ENCODE peak calls at places on chromosome 3, in nine cellular contexts. I is coronary artery, G is esophagus squamous epithelium, V is bronchial epithelial cell, O is foreskin fibroblast, N is cardiac fibroblast, R is GM20000, D is body of pancreas, A is neural crest cell. H is an unnamed sample.

GRCh38 chr3:128999104-128999503 is 2.0 kb upstream of the EFCC1 start:
- DNase-seq in R (no peak), V (no peak), A (peak), O (no peak), I (no peak), G (no peak), D (no peak), N (no peak), H (no peak)

GRCh38 chr3:56593455-56594158 is 36.6 kb downstream of the CCDC66 start:
- DNase-seq in A (no peak), O (no peak), N (no peak), V (peak), D (no peak), R (no peak), G (no peak), I (no peak), H (peak)

GRCh38 chr3:119690043-119690656 is 12.7 kb upstream of the CFAP91 start:
- DNase-seq in I (no peak), A (no peak), O (peak), D (no peak), N (peak), R (no peak), V (peak), G (no peak), H (no peak)

GRCh38 chr3:172048599-172048998 is 9.2 kb downstream of the FNDC3B start:
- DNase-seq in O (no peak), V (no peak), I (no peak), A (no peak), D (no peak), N (no peak), G (no peak), R (no peak), H (no peak)

GRCh38 chr3:57557088-57557537 is 1.0 kb downstream of the PDE12 start:
- DNase-seq in A (no peak), G (no peak), D (peak), I (no peak), N (peak), R (peak), V (peak), O (peak), H (peak)

GRCh38 chr3:181025204-181025603 is 35.7 kb upstream of the DNAJC19 start:
- DNase-seq in I (no peak), V (no peak), G (no peak), R (no peak), O (no peak), A (no peak), N (no peak), D (no peak), H (no peak)

GRCh38 chr3:120324185-120324584 is 25.0 kb downstream of the LRRC58 start:
- DNase-seq in R (no peak), N (peak), G (no peak), D (no peak), I (no peak), A (no peak), V (peak), O (peak), H (no peak)

GRCh38 chr3:98655666-98656065 is 62.3 kb upstream of the CPOX start:
- DNase-seq in G (no peak), R (no peak), N (peak), V (peak), O (peak), I (no peak), D (no peak), A (no peak), H (no peak)

GRCh38 chr3:147934316-147935188 is 525.4 kb downstream of the ZIC1 start:
- DNase-seq in N (no peak), A (no peak), V (no peak), R (no peak), I (no peak), G (no peak), O (no peak), D (no peak), H (no peak)

GRCh38 chr3:12954891-12955650 is 113.7 kb upstream of the RPL32 start:
- DNase-seq in N (peak), D (peak), R (no peak), G (no peak), O (peak), I (peak), V (peak), A (no peak), H (no peak)

GRCh38 chr3:21326704-21327103 is 424.3 kb downstream of the ZNF385D start:
- DNase-seq in G (no peak), D (no peak), O (peak), N (peak), A (no peak), I (no peak), V (peak), R (no peak), H (no peak)

GRCh38 chr3:68441054-68441453 is 491.3 kb downstream of the TAFA4 start:
- DNase-seq in V (no peak), G (no peak), N (no peak), I (no peak), O (no peak), A (no peak), D (no peak), R (no peak), H (no peak)

GRCh38 chr3:177478170-177478859 is 281.0 kb upstream of the TBL1XR1 start:
- DNase-seq in A (no peak), O (peak), I (peak), V (peak), D (peak), R (no peak), G (no peak), N (peak), H (no peak)

GRCh38 chr3:100437879-100438622 is 36.7 kb downstream of the LNP1 start:
- DNase-seq in G (no peak), V (peak), N (no peak), D (peak), A (no peak), R (no peak), O (no peak), I (no peak), H (no peak)

GRCh38 chr3:98809561-98809960 is 46.4 kb downstream of the ST3GAL6 start:
- DNase-seq in G (no peak), R (peak), I (no peak), N (no peak), V (no peak), A (no peak), O (no peak), D (no peak), H (no peak)

GRCh38 chr3:1091276-1091675 is 1.5 kb upstream of the CNTN6 start:
- DNase-seq in A (no peak), G (no peak), D (no peak), O (no peak), I (no peak), N (no peak), V (no peak), R (no peak), H (no peak)

GRCh38 chr3:4994823-4995499 is 15.7 kb downstream of the BHLHE40 start:
- DNase-seq in R (no peak), N (peak), A (no peak), O (peak), D (peak), V (peak), I (peak), G (no peak), H (no peak)

GRCh38 chr3:162641317-162641716 is 1144.7 kb downstream of the OTOL1 start:
- DNase-seq in R (no peak), I (no peak), D (no peak), O (no peak), G (no peak), A (no peak), V (no peak), N (no peak), H (no peak)

GRCh38 chr3:38738630-38739395 is 77.2 kb downstream of the SCN10A start:
- DNase-seq in R (peak), I (no peak), V (peak), N (peak), D (peak), O (peak), G (no peak), A (peak), H (peak)

GRCh38 chr3:188646592-188646991 is 492.6 kb downstream of the LPP start:
- DNase-seq in R (no peak), N (peak), V (no peak), A (no peak), O (peak), I (no peak), G (no peak), D (no peak), H (peak)

GRCh38 chr3:78912217-78912616 is 855.6 kb downstream of the ROBO1 start:
- DNase-seq in I (no peak), R (no peak), G (no peak), N (no peak), V (no peak), D (no peak), O (no peak), A (no peak), H (no peak)

GRCh38 chr3:51619983-51620382 is 51.1 kb upstream of the TEX264 start:
- DNase-seq in G (no peak), V (no peak), D (no peak), I (no peak), A (no peak), O (no peak), N (no peak), R (no peak), H (no peak)

GRCh38 chr3:193768069-193768391 is 175.0 kb downstream of the OPA1 start:
- DNase-seq in I (no peak), R (no peak), N (peak), G (no peak), D (no peak), O (peak), V (peak), A (no peak), H (no peak)
- TF ChIP-seq CTCF in I (no peak), R (no peak), N (no peak), G (no peak), D (no peak), O (no peak), V (no peak), A (no peak), H (no peak)

GRCh38 chr3:29912600-29913288 is 631.9 kb downstream of the RBMS3 start:
- DNase-seq in N (no peak), V (no peak), R (no peak), A (no peak), G (no peak), D (no peak), O (no peak), I (no peak), H (no peak)
- TF ChIP-seq CTCF in N (no peak), V (no peak), R (no peak), A (no peak), G (no peak), D (no peak), O (no peak), I (no peak), H (no peak)

GRCh38 chr3:160486459-160486869 is 36.9 kb upstream of the TRIM59 start:
- DNase-seq in R (no peak), I (no peak), G (no peak), N (peak), A (no peak), O (peak), D (no peak), V (peak), H (peak)
- TF ChIP-seq CTCF in R (peak), I (peak), G (peak), N (peak), A (peak), O (peak), D (peak), V (no peak), H (peak)

GRCh38 chr3:159882784-159883779 is 105.6 kb upstream of the IL12A start:
- DNase-seq in N (peak), D (no peak), R (no peak), A (no peak), V (peak), G (no peak), I (no peak), O (peak), H (no peak)
- TF ChIP-seq CTCF in N (no peak), D (no peak), R (no peak), A (no peak), V (no peak), G (no peak), I (no peak), O (no peak), H (no peak)

DNA sequence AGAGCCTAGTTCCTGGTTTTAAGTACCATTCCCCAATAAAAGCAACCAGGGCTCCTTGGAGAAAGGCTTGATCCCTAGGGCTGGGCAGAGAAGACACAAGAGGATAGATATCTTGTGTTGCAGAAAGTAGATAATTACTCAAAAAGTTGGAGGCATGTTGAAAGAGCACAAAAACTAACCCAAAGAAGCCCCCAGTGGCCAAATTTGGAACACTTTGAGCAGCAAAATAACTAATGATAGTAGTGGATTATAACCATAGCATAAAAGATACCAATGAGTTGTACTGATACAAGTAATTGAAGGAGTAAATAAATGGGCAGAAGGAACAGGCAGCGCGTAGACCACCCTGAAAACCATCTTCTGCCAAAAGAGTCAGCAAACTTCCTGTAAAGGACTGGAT is 12.0 kb downstream of the EXOSC7 start:
- DNase-seq in A (no peak), V (no peak), I (no peak), O (peak), R (no peak), D (no peak), N (peak), G (no peak), H (no peak)
- TF ChIP-seq CTCF in A (peak), V (peak), I (no peak), O (peak), R (no peak), D (peak), N (peak), G (peak), H (peak)

GRCh38 chr3:14426305-14426620 is 23.9 kb downstream of the SLC6A6 start:
- DNase-seq in R (no peak), V (no peak), I (no peak), N (no peak), D (no peak), A (no peak), O (no peak), G (no peak), H (no peak)

GRCh38 chr3:14424711-14425573 is 22.5 kb downstream of the SLC6A6 start:
- DNase-seq in A (no peak), O (peak), D (no peak), N (no peak), R (no peak), G (no peak), I (no peak), V (no peak), H (no peak)

GRCh38 chr3:14423197-14423743 is 20.9 kb downstream of the SLC6A6 start:
- DNase-seq in V (peak), O (no peak), I (no peak), R (no peak), A (no peak), N (peak), D (peak), G (no peak), H (no peak)

GRCh38 chr3:14423963-14424362 is 21.6 kb downstream of the SLC6A6 start:
- DNase-seq in N (no peak), D (no peak), O (no peak), V (no peak), A (no peak), R (no peak), G (no peak), I (no peak), H (no peak)

GRCh38 chr3:14425574-14426304 is 23.3 kb downstream of the SLC6A6 start:
- DNase-seq in R (no peak), A (no peak), V (peak), O (no peak), I (no peak), D (no peak), G (no peak), N (no peak), H (no peak)
- TF ChIP-seq CTCF in R (no peak), A (no peak), V (no peak), O (no peak), I (no peak), D (no peak), G (no peak), N (no peak), H (no peak)

DNA sequence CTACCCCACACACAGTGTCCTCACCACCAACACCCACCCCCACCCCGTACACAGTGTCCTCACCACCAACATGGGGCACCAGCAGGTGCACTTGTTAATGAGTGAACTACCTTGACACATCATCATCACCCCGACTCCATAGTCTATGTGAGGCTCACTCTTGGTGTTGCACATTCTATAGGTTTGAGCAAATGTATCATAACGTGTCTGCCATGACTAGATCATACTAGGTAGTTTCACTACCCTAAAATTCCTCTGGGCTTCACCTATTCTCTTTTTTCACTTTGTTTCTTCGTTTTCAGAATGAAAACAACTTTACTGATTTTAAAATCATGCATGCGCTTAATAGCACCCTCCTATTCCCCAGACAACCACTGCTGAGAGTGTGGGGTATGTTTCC is 102.6 kb upstream of the SLC6A6 start:
- DNase-seq in V (no peak), I (no peak), D (no peak), O (no peak), R (peak), G (no peak), A (no peak), N (no peak), H (no peak)
- TF ChIP-seq CTCF in V (no peak), I (no peak), D (no peak), O (no peak), R (no peak), G (no peak), A (no peak), N (no peak), H (no peak)

DNA sequence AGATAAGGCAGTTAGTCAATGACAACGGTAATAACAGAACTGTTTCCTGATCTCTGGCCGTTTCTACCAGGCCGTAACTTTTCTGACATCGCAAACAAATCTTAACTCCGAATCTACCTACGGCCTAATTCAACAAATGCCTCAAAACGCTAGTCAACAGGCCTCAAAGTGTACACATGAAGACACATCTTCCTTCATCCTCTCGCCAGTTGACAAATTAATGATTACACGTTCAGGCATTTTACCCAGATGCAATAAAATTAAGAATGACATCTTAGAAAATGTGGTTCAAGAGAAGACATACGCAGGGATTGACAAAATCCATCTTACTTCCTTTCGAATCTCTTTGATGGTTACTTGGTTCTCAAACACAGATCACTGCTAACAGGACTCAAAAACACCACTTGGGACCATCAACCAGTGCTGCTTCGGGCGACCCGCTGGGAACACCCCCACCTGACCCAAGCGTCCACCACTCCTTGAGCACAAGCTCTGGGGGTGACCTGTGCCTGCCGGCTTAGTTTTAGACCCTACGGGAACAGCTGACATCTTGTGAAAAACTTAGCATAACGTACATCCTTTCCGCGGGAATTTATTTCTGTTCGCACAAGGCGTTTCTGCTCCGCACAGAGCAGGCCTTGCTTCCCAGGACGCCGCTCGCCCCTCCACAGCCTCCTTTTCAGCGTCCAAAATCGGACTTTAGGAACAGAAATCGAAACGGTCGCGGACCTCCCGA is 1.3 kb downstream of the SFMBT1 start:
- DNase-seq in D (no peak), V (peak), A (peak), R (peak), I (peak), G (no peak), N (peak), O (peak), H (peak)
- TF ChIP-seq CTCF in D (no peak), V (no peak), A (no peak), R (no peak), I (no peak), G (no peak), N (no peak), O (no peak), H (no peak)

DNA sequence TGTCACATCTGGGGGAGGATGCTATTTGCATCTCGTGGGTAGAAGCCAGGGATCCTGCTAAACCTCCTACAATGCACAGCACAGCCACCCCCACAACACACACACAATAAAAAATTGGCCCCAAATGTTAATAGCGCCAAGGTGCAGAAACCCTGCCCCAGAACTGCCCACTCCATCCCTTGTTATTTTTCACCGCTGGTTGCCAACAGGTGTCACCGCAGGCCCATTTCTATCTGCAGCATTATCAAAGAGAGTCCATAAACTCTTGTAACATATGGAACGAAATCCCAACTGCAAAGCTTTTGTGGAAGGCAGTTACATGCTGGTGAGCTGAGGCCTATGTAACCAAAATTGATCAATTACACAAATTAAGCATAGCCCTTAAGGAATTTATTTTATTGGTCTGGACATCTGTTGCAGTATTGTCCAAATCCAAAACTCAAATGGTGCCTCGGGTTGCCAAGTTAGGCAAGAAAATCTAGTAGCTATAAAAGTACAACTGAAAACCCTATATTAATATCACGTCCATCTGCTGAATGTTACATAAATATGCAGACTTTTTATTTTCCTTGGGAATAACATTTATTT is 66.2 kb downstream of the SAMMSON start:
- DNase-seq in D (no peak), R (no peak), O (no peak), G (no peak), N (no peak), V (no peak), A (peak), I (no peak), H (no peak)
- TF ChIP-seq CTCF in D (no peak), R (no peak), O (no peak), G (no peak), N (no peak), V (no peak), A (peak), I (no peak), H (peak)

DNA sequence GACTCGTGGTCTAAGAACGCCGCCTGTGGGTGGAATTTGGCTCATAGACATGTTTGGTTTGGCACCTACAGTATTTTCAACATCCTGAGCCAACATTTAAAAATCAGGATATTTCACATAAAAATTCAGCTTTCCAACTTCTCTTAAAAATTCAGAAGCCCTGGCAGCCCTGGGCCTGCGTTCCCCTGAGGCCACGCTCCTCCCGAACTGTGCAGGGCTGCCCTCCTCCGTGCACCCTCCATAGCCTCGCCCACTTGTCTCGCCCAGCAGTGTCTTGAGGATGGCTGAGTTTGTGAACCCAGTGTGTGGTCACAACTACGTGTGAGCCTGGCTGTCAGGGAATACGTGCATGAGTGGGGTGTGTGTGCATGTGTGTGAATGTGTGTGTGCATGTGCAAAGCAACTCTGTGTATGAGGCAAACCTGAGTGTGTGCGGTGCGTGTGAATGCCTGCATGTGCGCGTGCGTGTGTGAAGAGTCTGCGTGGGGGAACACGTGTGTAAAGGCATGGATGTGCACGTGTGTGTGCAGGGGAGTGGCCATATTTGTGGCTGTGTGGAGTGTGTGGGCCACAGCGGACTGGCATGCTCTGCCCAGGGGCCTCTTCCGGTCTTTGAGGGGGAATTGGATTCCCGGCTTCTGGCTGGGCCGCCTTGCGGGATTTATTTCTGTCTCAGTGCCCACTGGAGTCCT is 30.9 kb downstream of the PTH1R start:
- DNase-seq in N (peak), V (peak), A (no peak), D (no peak), I (no peak), O (peak), R (no peak), G (no peak), H (no peak)
- TF ChIP-seq CTCF in N (no peak), V (peak), A (no peak), D (peak), I (no peak), O (peak), R (no peak), G (peak), H (no peak)

H was measured in MM.1S.